ENCODE peak calls at places on chromosomes 6 and 20, in five cellular contexts. M, T, P, E and Z are unnamed samples. For H3K27me3, the result is how much of the 10 kb centered on the place peaks cover.

GRCh38 chr20:5522422-5522821 is 205.7 kb upstream of the PROKR2 start:
- DNase-seq in M (no peak), T (no peak), P (no peak), E (no peak), Z (no peak)

GRCh38 chr6:9646346-9647042 is 768.4 kb downstream of the TFAP2A start:
- DNase-seq in M (no peak), T (no peak), P (no peak), E (no peak), Z (peak)

GRCh38 chr6:55047433-55048044 is 126.8 kb upstream of the HCRTR2 start:
- DNase-seq in M (no peak), T (no peak), P (no peak), E (no peak), Z (no peak)

GRCh38 chr20:57087102-57087501 is 179.3 kb downstream of the BMP7 start:
- DNase-seq in M (no peak), T (no peak), P (no peak), E (no peak), Z (no peak)

GRCh38 chr6:140572129-140572528 is 1197.7 kb upstream of the CITED2 start:
- DNase-seq in M (peak), T (no peak), P (no peak), E (no peak), Z (no peak)

GRCh38 chr6:148747493-148748160 is 797 bp downstream of the UST start:
- DNase-seq in M (no peak), T (peak), P (peak), E (peak), Z (peak)

GRCh38 chr6:97687916-97688315 is 404.9 kb upstream of the MMS22L start:
- DNase-seq in M (no peak), T (no peak), P (no peak), E (no peak), Z (no peak)

GRCh38 chr6:15763827-15764226 is 101.0 kb upstream of the DTNBP1 start:
- DNase-seq in M (no peak), T (no peak), P (peak), E (no peak), Z (no peak)

GRCh38 chr20:3398681-3399252 is 8.7 kb downstream of the DNAAF9 start:
- DNase-seq in M (peak), T (no peak), P (no peak), E (no peak), Z (no peak)

GRCh38 chr20:18856873-18857272 is 43.3 kb downstream of the SCP2D1 start:
- DNase-seq in M (no peak), T (no peak), P (no peak), E (no peak), Z (no peak)

GRCh38 chr6:100088009-100088408 is 94.0 kb upstream of the MCHR2 start:
- DNase-seq in M (peak), T (no peak), P (no peak), E (no peak), Z (no peak)

GRCh38 chr6:53975966-53976610 is 135.2 kb upstream of the MLIP start:
- DNase-seq in M (no peak), T (no peak), P (no peak), E (no peak), Z (no peak)

GRCh38 chr6:113171882-113172281 is 685.3 kb upstream of the MARCKS start:
- DNase-seq in M (no peak), T (no peak), P (no peak), E (no peak), Z (no peak)

GRCh38 chr6:10837009-10837691 is 1.2 kb downstream of the MAK start:
- DNase-seq in M (no peak), T (peak), P (peak), E (peak), Z (peak)

GRCh38 chr6:124203106-124203811 is 399.6 kb downstream of the NKAIN2 start:
- DNase-seq in M (no peak), T (no peak), P (no peak), E (no peak), Z (no peak)

GRCh38 chr6:72948153-72948552 is 277.1 kb downstream of the KHDC1L start:
- DNase-seq in M (no peak), T (no peak), P (no peak), E (no peak), Z (no peak)

GRCh38 chr6:154218336-154218735 is 138.3 kb downstream of the IPCEF1 start:
- DNase-seq in M (no peak), T (no peak), P (no peak), E (no peak), Z (no peak)

GRCh38 chr6:28816909-28817807 is 106.6 kb downstream of the TRIM27 start:
- DNase-seq in M (peak), T (no peak), P (no peak), E (no peak), Z (no peak)

GRCh38 chr20:57629976-57630525 is 9.8 kb upstream of the ZBP1 start:
- DNase-seq in M (no peak), T (no peak), P (no peak), E (no peak), Z (no peak)

GRCh38 chr20:25526446-25526845 is 58.9 kb downstream of the NINL start:
- DNase-seq in M (no peak), T (no peak), P (no peak), E (no peak), Z (no peak)

GRCh38 chr20:31713312-31714049 is 9.2 kb downstream of the BCL2L1 start:
- DNase-seq in M (peak), T (peak), P (no peak), E (peak), Z (peak)

GRCh38 chr20:5835234-5835845 is 85.1 kb downstream of the SHLD1 start:
- DNase-seq in M (no peak), T (peak), P (peak), E (no peak), Z (no peak)

GRCh38 chr20:3111507-3111906 is 27.0 kb upstream of the AVP start:
- DNase-seq in M (no peak), T (no peak), P (no peak), E (no peak), Z (no peak)

GRCh38 chr6:91097316-91097878 is 510.5 kb upstream of the MAP3K7 start:
- DNase-seq in M (no peak), T (peak), P (no peak), E (no peak), Z (no peak)

GRCh38 chr20:53148764-53149163 is 176.6 kb downstream of the TSHZ2 start:
- DNase-seq in M (no peak), T (no peak), P (no peak), E (no peak), Z (no peak)

GRCh38 chr20:11754451-11754850 is 163.2 kb upstream of the BTBD3 start:
- DNase-seq in M (no peak), T (no peak), P (no peak), E (no peak), Z (no peak)

DNA sequence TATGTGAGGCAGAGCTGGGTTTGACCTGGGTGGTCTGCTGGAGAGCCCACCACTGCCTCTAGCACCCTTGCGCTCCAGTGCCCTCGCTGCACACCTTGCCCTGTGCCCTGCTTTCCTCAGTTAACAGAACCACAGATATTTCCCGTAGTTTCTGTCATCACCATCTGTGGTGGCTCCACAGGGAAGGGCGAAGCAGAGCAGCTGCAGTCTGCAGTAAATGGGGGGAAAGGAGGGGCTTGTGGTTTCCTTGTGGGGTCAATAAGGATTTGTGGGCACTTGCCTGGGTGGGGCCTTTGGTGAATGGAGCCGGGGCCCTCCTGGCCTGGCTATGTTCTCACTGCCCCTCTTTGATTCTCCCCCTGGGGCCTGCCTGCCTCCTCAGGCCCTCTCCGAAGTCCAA is 21.2 kb upstream of the CCDC167 start:
- DNase-seq in M (no peak), T (no peak), P (no peak), E (no peak), Z (no peak)
- H3K4me3 ChIP-seq in M (no peak), T (no peak), P (no peak), E (no peak), Z (no peak)

GRCh38 chr20:60935971-60936370 is 316.1 kb upstream of the CDH4 start:
- DNase-seq in M (no peak), T (no peak), P (no peak), E (no peak), Z (no peak)

GRCh38 chr20:60934724-60935123 is 317.3 kb upstream of the CDH4 start:
- DNase-seq in M (no peak), T (no peak), P (no peak), E (no peak), Z (no peak)

GRCh38 chr20:60930023-60930790 is 321.9 kb upstream of the CDH4 start:
- DNase-seq in M (no peak), T (no peak), P (no peak), E (no peak), Z (no peak)

GRCh38 chr20:60928341-60928740 is 323.7 kb upstream of the CDH4 start:
- DNase-seq in M (no peak), T (no peak), P (no peak), E (no peak), Z (no peak)

GRCh38 chr20:60931691-60932090 is 320.4 kb upstream of the CDH4 start:
- DNase-seq in M (no peak), T (no peak), P (no peak), E (no peak), Z (no peak)
- H3K27me3 ChIP-seq in M (under half), T (under half), P (under half), E (under half), Z (under half)

DNA sequence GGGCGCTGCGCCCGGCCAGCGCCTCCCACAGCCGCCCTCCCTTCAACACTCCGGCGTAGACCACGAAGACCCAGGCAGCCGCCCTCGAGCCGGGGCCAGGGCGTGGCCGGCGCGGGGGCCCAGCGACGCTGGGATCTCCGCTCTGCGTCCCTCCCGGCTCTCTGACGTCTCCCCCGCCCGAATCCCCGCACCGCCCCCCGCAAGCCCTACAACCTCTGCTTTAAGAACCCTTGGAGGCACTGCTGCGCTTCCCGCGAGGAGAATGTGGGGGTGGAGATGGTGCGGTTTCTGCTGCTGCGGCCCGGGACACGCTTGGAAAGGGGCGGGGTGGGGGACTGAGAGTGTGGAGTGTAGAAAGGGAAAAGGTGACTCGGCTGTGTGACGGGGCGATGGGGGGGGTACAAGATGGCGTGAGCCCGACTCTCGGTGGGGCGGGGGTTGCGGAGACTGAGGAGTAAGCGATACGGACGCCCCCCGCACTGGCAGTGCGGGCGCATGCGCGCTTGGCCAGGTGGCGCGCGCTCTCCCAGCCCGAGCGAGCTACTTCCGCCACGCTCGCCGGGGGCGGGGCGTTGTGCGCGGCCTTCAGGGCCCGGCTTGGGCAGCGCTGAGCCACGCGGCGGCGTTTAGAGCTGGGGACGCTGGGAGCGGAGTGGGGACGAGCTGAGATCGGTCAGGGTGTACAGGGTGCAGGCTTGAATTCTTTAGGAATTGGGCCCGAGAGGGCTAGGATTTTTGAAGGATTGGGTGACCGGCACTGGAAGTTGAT is at the start of gene SUPT3H:
- DNase-seq in M (peak), T (peak), P (peak), E (peak), Z (peak)
- TF ChIP-seq CTCF in M (peak), T (no peak), P (no peak), E (no peak), Z (peak)

GRCh38 chr20:23049201-23049932 is at the start of gene THBD:
- DNase-seq in M (no peak), T (peak), P (peak), E (peak), Z (peak)

GRCh38 chr20:23047001-23047737 is 2.3 kb downstream of the THBD start:
- DNase-seq in M (no peak), T (no peak), P (no peak), E (no peak), Z (no peak)

GRCh38 chr20:23046431-23046830 is 3.0 kb downstream of the THBD start:
- DNase-seq in M (no peak), T (no peak), P (no peak), E (no peak), Z (no peak)

GRCh38 chr20:23048283-23049200 is 930 bp downstream of the THBD start:
- DNase-seq in M (no peak), T (peak), P (peak), E (peak), Z (peak)

GRCh38 chr20:23047738-23048214 is 1.7 kb downstream of the THBD start:
- DNase-seq in M (no peak), T (peak), P (no peak), E (peak), Z (no peak)
- H3K4me3 ChIP-seq in M (no peak), T (peak), P (peak), E (peak), Z (peak)

GRCh38 chr6:25413506-25413905 is 134.3 kb downstream of the CARMIL1 start:
- DNase-seq in M (no peak), T (no peak), P (no peak), E (no peak), Z (no peak)
- H3K27me3 ChIP-seq in M (under half), T (under half), P (under half), E (under half), Z (under half)

DNA sequence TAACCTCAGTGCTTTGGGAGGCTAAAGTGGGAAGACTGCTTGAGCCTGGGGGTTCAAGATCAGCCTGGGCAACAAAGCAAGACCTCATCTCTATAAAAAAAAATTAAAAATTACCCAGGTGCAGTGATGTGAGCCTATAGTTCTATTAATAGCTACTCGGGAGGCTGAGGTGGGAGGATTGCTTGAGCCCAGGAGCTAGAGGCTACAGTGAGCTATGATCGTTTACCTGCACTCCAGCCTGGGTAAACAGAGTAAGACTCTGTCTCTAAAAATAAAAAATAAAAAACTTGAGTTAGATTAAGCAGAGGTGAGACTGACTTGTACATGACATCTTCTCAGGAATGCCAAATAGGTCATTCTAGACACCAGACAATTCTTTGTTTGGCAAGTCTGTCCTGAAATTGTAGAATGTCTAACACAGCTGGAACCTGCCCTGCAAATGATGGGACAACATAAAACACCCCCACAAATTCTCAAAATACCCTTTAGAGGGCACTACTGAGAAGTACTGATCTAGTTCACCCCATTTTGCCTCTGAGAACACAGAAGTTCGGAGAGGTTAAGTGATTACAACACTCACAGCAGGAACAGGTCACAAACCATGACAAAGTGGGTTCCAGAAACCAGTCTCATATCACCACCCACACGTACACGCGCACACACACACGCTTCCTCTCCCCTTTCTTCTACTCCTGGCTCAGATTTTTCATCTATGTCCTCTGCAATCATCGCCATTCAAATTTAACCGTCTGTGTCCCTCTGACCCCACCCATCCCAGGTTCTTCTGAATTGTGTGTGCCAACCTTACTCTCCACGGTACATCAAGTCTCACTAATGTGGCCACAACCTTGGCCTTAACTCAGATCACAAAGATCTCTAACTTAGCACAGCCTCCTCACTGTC is 38.3 kb downstream of the ARHGAP18 start:
- DNase-seq in M (no peak), T (no peak), P (no peak), E (no peak), Z (no peak)
- TF ChIP-seq CTCF in M (no peak), T (no peak), P (peak), E (peak), Z (no peak)

GRCh38 chr20:1805816-1806215 is 89.4 kb upstream of the SIRPA start:
- DNase-seq in M (no peak), T (no peak), P (no peak), E (no peak), Z (no peak)
- H3K4me3 ChIP-seq in M (no peak), T (no peak), P (no peak), E (no peak), Z (no peak)

GRCh38 chr20:21514553-21515251 is 838 bp upstream of the NKX2-2 start:
- DNase-seq in M (no peak), T (no peak), P (no peak), E (no peak), Z (no peak)
- H3K27me3 ChIP-seq in M (half or more), T (half or more), P (half or more), E (half or more), Z (half or more)

GRCh38 chr6:31597006-31597405 is 4.2 kb upstream of the NCR3 start:
- DNase-seq in M (no peak), T (no peak), P (no peak), E (no peak), Z (no peak)
- TF ChIP-seq CTCF in M (peak), T (no peak), P (peak), E (no peak), Z (no peak)